ENCODE peak calls at places on chromosomes 4 and X, in four cellular contexts. E is esophagus squamous epithelium, N is lung, Y is fibroblast of mammary gland. I is an unnamed sample.

GRCh38 chr4:3880595-3881120 is 114.5 kb downstream of the ADRA2C start:
- DNase-seq in E (no peak), Y (peak), N (peak), I (peak)

GRCh38 chr4:153794001-153794400 is 5.1 kb upstream of the SFRP2 start:
- DNase-seq in N (no peak), Y (no peak), E (no peak), I (no peak)

GRCh38 chrX:69314436-69315348 is 149.4 kb upstream of the PJA1 start:
- DNase-seq in N (no peak), E (no peak), Y (no peak), I (no peak)

GRCh38 chr4:81913427-81913878 is 441.7 kb upstream of the RASGEF1B start:
- DNase-seq in Y (peak), N (peak), E (no peak), I (peak)

GRCh38 chr4:6390357-6390756 is 82.1 kb downstream of the PPP2R2C start:
- DNase-seq in E (no peak), N (no peak), Y (no peak), I (no peak)

GRCh38 chrX:13697440-13697839 is 8.5 kb downstream of the RAB9A start:
- DNase-seq in E (no peak), Y (peak), N (no peak), I (peak)

GRCh38 chr4:154944996-154945395 is 163.9 kb downstream of the RBM46 start:
- DNase-seq in Y (no peak), N (no peak), E (no peak), I (no peak)

GRCh38 chr4:336099-336892 is 1.3 kb upstream of the ZNF141 start:
- DNase-seq in N (no peak), E (no peak), Y (peak), I (peak)

GRCh38 chr4:17206829-17207773 is 304.8 kb downstream of the QDPR start:
- DNase-seq in E (no peak), Y (no peak), N (no peak), I (peak)

GRCh38 chrX:16212436-16212835 is 45.2 kb downstream of the MAGEB17 start:
- DNase-seq in Y (peak), E (no peak), N (no peak), I (peak)

DNA sequence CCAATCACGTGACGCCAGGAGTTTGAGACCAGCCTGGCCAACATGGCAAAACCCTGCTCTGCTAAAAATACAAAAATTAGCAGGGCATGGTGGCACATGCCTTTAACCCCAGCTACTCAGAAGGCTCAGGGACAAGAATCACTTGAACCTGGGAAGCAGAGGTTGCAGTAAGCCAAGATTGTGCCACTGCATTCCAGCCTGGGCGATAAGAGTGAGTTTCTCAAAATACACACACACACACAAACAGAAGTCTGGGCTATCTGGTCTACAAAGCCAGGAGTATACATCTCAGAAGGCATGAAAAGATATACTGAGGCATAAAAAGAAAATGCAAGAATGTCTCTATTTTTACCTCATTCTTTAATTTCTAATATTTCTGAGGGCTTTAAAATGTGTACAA is 11.3 kb downstream of the YTHDC1 start:
- DNase-seq in E (no peak), Y (no peak), N (no peak), I (no peak)
- H3K4me3 ChIP-seq in E (no peak), Y (no peak), N (no peak), I (no peak)

DNA sequence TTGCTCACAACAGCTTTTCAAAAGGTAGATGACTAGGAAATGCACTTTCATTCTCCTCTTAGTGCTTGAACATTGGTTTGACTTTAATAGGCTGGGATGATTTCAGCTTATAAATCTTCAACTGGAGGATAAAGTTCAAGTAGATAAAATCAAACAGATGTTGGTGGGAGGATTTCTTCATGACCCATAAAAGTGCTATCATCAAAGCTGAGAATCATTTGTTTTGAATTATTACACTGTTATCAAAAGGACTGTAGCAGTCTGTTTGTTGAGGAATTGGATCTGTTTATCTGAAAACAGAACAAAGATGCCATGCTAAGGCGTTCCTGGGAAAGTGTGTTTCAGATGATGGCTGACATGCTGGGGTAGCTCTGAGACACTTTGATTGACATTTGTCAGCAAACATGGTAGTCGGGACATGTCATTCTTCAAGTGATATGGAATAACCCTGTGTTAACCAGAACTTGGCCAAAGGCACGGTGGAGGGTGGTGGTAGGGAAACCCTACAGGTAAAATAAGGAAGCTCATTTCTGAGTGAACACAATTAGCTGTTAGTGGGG is 304.0 kb upstream of the PITX2 start:
- DNase-seq in E (no peak), Y (no peak), N (no peak), I (no peak)
- H3K4me3 ChIP-seq in E (no peak), Y (no peak), N (no peak), I (no peak)

GRCh38 chrX:125203379-125203736 is 116.3 kb upstream of the TEX13C start:
- DNase-seq in E (no peak), Y (no peak), N (no peak), I (no peak)

GRCh38 chrX:125203737-125204578 is 115.7 kb upstream of the TEX13C start:
- DNase-seq in E (no peak), Y (no peak), N (no peak), I (no peak)

GRCh38 chrX:125205084-125205917 is 114.4 kb upstream of the TEX13C start:
- DNase-seq in Y (peak), E (no peak), N (peak), I (peak)

GRCh38 chrX:125205918-125206665 is 113.6 kb upstream of the TEX13C start:
- DNase-seq in N (no peak), E (no peak), Y (no peak), I (no peak)

GRCh38 chrX:125202486-125203378 is 116.9 kb upstream of the TEX13C start:
- DNase-seq in N (no peak), Y (no peak), E (no peak), I (no peak)
- H3K4me3 ChIP-seq in N (no peak), Y (no peak), E (peak), I (no peak)

GRCh38 chrX:30309139-30309571 is at the start of gene NR0B1:
- DNase-seq in E (no peak), Y (no peak), N (no peak), I (no peak)
- H3K4me3 ChIP-seq in E (peak), Y (peak), N (no peak), I (no peak)

GRCh38 chr4:8204576-8205227 is 5.6 kb downstream of the SH3TC1 start:
- DNase-seq in N (no peak), E (no peak), Y (no peak), I (no peak)

GRCh38 chr4:8202526-8203375 is 3.7 kb downstream of the SH3TC1 start:
- DNase-seq in N (no peak), E (no peak), Y (no peak), I (no peak)

GRCh38 chr4:8202108-8202507 is 3.0 kb downstream of the SH3TC1 start:
- DNase-seq in Y (no peak), E (no peak), N (no peak), I (no peak)

GRCh38 chr4:8205241-8205707 is 6.2 kb downstream of the SH3TC1 start:
- DNase-seq in N (no peak), Y (no peak), E (no peak), I (no peak)

GRCh38 chr4:8203817-8204216 is 4.7 kb downstream of the SH3TC1 start:
- DNase-seq in E (no peak), N (no peak), Y (no peak), I (no peak)
- H3K4me3 ChIP-seq in E (no peak), N (no peak), Y (no peak), I (no peak)

GRCh38 chrX:41447897-41448296 is 754 bp downstream of the NYX start:
- DNase-seq in N (no peak), Y (no peak), E (no peak), I (peak)
- H3K4me3 ChIP-seq in N (no peak), Y (no peak), E (no peak), I (no peak)

DNA sequence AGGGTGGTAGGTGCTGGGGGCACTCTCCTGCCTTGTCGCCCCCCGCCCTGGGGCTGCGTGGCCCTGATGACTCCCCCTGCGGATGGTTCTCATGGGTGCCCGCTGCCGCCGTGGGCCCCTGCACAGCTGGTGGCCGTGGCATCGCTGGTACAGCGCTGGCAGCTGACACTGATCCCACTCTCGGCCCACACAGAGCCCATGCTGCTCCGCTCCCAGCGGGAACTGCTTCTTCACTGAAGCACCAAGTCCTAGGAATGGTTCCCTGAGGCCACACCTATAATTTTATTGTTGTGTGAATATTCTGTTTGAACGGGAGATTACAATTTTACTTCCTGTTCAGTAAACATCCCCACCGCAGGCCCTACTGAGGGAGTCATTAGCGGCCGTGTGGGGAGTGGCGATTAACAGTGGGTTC is 138.6 kb upstream of the NKX1-1 start:
- DNase-seq in E (no peak), N (no peak), Y (no peak), I (no peak)
- H3K4me3 ChIP-seq in E (peak), N (no peak), Y (no peak), I (no peak)

I was measured in GM12865.